ENCODE peak calls at places on chromosome 15, in eight cellular contexts. One of them, this sample, is unnamed.

GRCh38 chr15:39969871-39970270 is 36.0 kb downstream of the EIF2AK4 start:
- DNase-seq in glutamatergic neuron: no peak
- DNase-seq in breast epithelium: no peak
- DNase-seq in GM13976: no peak
- DNase-seq in suprapubic skin: peak
- DNase-seq in RWPE1: peak
- DNase-seq in transverse colon: peak
- DNase-seq in AG10803: peak
- DNase-seq in this sample: no peak

GRCh38 chr15:91855684-91856553 is 2.4 kb downstream of the SLCO3A1 start:
- DNase-seq in suprapubic skin: no peak
- DNase-seq in AG10803: no peak
- DNase-seq in GM13976: no peak
- DNase-seq in glutamatergic neuron: peak
- DNase-seq in transverse colon: peak
- DNase-seq in RWPE1: peak
- DNase-seq in breast epithelium: peak
- DNase-seq in this sample: no peak

GRCh38 chr15:77475898-77476297 is 55.2 kb downstream of the HMG20A start:
- DNase-seq in AG10803: no peak
- DNase-seq in RWPE1: no peak
- DNase-seq in suprapubic skin: no peak
- DNase-seq in glutamatergic neuron: peak
- DNase-seq in breast epithelium: no peak
- DNase-seq in transverse colon: no peak
- DNase-seq in GM13976: no peak
- DNase-seq in this sample: no peak

GRCh38 chr15:22933641-22934061 is 46.5 kb downstream of the CYFIP1 start:
- DNase-seq in breast epithelium: no peak
- DNase-seq in transverse colon: no peak
- DNase-seq in GM13976: no peak
- DNase-seq in RWPE1: no peak
- DNase-seq in suprapubic skin: no peak
- DNase-seq in AG10803: no peak
- DNase-seq in glutamatergic neuron: no peak
- DNase-seq in this sample: no peak

GRCh38 chr15:95371664-95372063 is 958.8 kb upstream of the NR2F2 start:
- DNase-seq in suprapubic skin: no peak
- DNase-seq in glutamatergic neuron: no peak
- DNase-seq in breast epithelium: no peak
- DNase-seq in AG10803: no peak
- DNase-seq in GM13976: no peak
- DNase-seq in RWPE1: no peak
- DNase-seq in transverse colon: no peak
- DNase-seq in this sample: no peak

GRCh38 chr15:36156855-36157521 is 422.4 kb upstream of the CDIN1 start:
- DNase-seq in RWPE1: no peak
- DNase-seq in GM13976: no peak
- DNase-seq in suprapubic skin: peak
- DNase-seq in glutamatergic neuron: peak
- DNase-seq in AG10803: peak
- DNase-seq in transverse colon: peak
- DNase-seq in breast epithelium: peak
- DNase-seq in this sample: no peak

GRCh38 chr15:62534996-62535395 is 369.9 kb upstream of the C2CD4B start:
- DNase-seq in RWPE1: no peak
- DNase-seq in GM13976: no peak
- DNase-seq in transverse colon: no peak
- DNase-seq in suprapubic skin: no peak
- DNase-seq in breast epithelium: no peak
- DNase-seq in glutamatergic neuron: no peak
- DNase-seq in AG10803: peak
- DNase-seq in this sample: no peak

GRCh38 chr15:61784734-61785133 is 275.5 kb downstream of the VPS13C start:
- DNase-seq in transverse colon: no peak
- DNase-seq in glutamatergic neuron: no peak
- DNase-seq in breast epithelium: no peak
- DNase-seq in suprapubic skin: no peak
- DNase-seq in AG10803: no peak
- DNase-seq in RWPE1: no peak
- DNase-seq in GM13976: no peak
- DNase-seq in this sample: no peak

GRCh38 chr15:74790080-74790916 is 8.4 kb downstream of the CSK start:
- DNase-seq in breast epithelium: no peak
- DNase-seq in RWPE1: no peak
- DNase-seq in AG10803: peak
- DNase-seq in GM13976: peak
- DNase-seq in suprapubic skin: no peak
- DNase-seq in glutamatergic neuron: no peak
- DNase-seq in transverse colon: peak
- DNase-seq in this sample: no peak

GRCh38 chr15:74320358-74321247 is 46.8 kb downstream of the CYP11A1 start:
- DNase-seq in glutamatergic neuron: peak
- DNase-seq in AG10803: peak
- DNase-seq in breast epithelium: peak
- DNase-seq in transverse colon: peak
- DNase-seq in suprapubic skin: no peak
- DNase-seq in GM13976: peak
- DNase-seq in RWPE1: peak
- DNase-seq in this sample: no peak

GRCh38 chr15:50224606-50225005 is 40.9 kb downstream of the HDC start:
- DNase-seq in RWPE1: no peak
- DNase-seq in glutamatergic neuron: no peak
- DNase-seq in transverse colon: no peak
- DNase-seq in AG10803: peak
- DNase-seq in suprapubic skin: no peak
- DNase-seq in breast epithelium: no peak
- DNase-seq in GM13976: no peak
- DNase-seq in this sample: no peak

GRCh38 chr15:65377976-65378366 is at the start of gene IGDCC3:
- DNase-seq in suprapubic skin: no peak
- DNase-seq in AG10803: no peak
- DNase-seq in RWPE1: no peak
- DNase-seq in transverse colon: no peak
- DNase-seq in breast epithelium: no peak
- DNase-seq in GM13976: no peak
- DNase-seq in glutamatergic neuron: peak
- DNase-seq in this sample: peak

GRCh38 chr15:30927148-30927761 is 23.5 kb downstream of the FAN1 start:
- DNase-seq in glutamatergic neuron: no peak
- DNase-seq in suprapubic skin: no peak
- DNase-seq in transverse colon: no peak
- DNase-seq in breast epithelium: no peak
- DNase-seq in GM13976: no peak
- DNase-seq in AG10803: no peak
- DNase-seq in RWPE1: no peak
- DNase-seq in this sample: no peak

GRCh38 chr15:75694241-75695182 is 18.1 kb downstream of the CSPG4 start:
- DNase-seq in GM13976: no peak
- DNase-seq in AG10803: peak
- DNase-seq in glutamatergic neuron: peak
- DNase-seq in breast epithelium: peak
- DNase-seq in transverse colon: peak
- DNase-seq in suprapubic skin: peak
- DNase-seq in RWPE1: peak
- DNase-seq in this sample: no peak

GRCh38 chr15:49042165-49042564 is 4.1 kb downstream of the SECISBP2L start:
- DNase-seq in RWPE1: no peak
- DNase-seq in transverse colon: no peak
- DNase-seq in breast epithelium: no peak
- DNase-seq in glutamatergic neuron: no peak
- DNase-seq in suprapubic skin: no peak
- DNase-seq in GM13976: no peak
- DNase-seq in AG10803: no peak
- DNase-seq in this sample: no peak

GRCh38 chr15:77654975-77655374 is 22.3 kb upstream of the LINGO1 start:
- DNase-seq in glutamatergic neuron: peak
- DNase-seq in transverse colon: peak
- DNase-seq in breast epithelium: no peak
- DNase-seq in GM13976: no peak
- DNase-seq in suprapubic skin: no peak
- DNase-seq in AG10803: no peak
- DNase-seq in RWPE1: no peak
- DNase-seq in this sample: no peak

GRCh38 chr15:39133201-39133600 is 447.7 kb upstream of the THBS1 start:
- DNase-seq in glutamatergic neuron: no peak
- DNase-seq in RWPE1: no peak
- DNase-seq in GM13976: no peak
- DNase-seq in breast epithelium: no peak
- DNase-seq in suprapubic skin: no peak
- DNase-seq in transverse colon: no peak
- DNase-seq in AG10803: peak
- DNase-seq in this sample: no peak

GRCh38 chr15:81608309-81608829 is 234.4 kb upstream of the TMC3 start:
- DNase-seq in GM13976: no peak
- DNase-seq in AG10803: no peak
- DNase-seq in transverse colon: no peak
- DNase-seq in RWPE1: no peak
- DNase-seq in breast epithelium: no peak
- DNase-seq in suprapubic skin: no peak
- DNase-seq in glutamatergic neuron: no peak
- DNase-seq in this sample: no peak

DNA sequence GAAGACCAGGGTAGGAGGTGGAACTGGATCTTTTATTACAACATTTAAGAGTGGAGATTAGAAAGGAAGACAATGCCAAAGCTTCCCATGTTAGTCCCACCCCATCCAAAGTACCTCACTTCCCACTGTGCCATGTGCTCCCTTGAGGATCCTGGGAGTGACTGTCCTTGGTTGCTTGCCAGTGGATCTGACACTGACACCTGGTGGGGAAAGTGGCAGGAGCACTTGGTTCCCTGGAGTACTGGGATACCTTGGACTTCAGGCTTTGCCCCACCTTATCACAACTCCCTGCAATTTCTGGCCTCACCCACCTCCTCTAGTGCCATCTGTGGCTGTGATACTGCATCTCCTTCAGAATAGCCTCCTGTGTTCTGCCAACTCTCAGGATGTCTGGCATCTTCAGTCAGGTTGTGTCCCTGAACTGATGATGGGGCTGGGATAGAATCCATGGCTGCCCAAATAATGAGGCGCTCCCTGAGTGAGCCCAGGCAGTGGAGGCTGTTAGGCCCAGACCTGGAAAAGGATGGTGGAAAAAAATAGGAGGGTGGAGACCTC is 1.3 kb downstream of the ELL3 start:
- DNase-seq in AG10803: peak
- DNase-seq in suprapubic skin: peak
- DNase-seq in RWPE1: peak
- DNase-seq in GM13976: no peak
- DNase-seq in breast epithelium: peak
- DNase-seq in glutamatergic neuron: no peak
- DNase-seq in transverse colon: peak
- DNase-seq in this sample: no peak
- TF ChIP-seq CTCF in AG10803: peak
- TF ChIP-seq CTCF in suprapubic skin: peak
- TF ChIP-seq CTCF in RWPE1: peak
- TF ChIP-seq CTCF in GM13976: no peak
- TF ChIP-seq CTCF in breast epithelium: peak
- TF ChIP-seq CTCF in glutamatergic neuron: no peak
- TF ChIP-seq CTCF in transverse colon: peak
- TF ChIP-seq CTCF in this sample: peak

DNA sequence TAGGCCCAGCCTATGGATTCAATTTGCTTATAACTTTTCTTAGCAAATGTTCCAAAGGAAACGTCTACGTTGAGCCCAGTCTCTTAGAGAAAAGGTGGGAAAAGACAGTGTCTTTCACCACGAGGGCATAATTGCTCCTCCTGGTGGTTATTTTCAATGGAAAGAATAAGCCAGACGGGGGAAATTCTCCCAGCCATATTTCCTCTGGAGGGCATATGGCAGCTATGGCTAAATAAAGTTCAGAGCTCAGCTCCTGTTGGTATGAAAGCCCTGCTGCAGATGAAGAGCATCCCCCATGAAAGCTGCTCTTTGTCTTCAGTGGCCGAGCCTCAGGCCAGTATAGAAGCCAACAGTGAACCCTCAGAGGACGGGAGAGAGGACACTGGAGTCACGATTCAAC is 297.9 kb downstream of the RYR3 start:
- DNase-seq in breast epithelium: no peak
- DNase-seq in transverse colon: no peak
- DNase-seq in RWPE1: no peak
- DNase-seq in suprapubic skin: no peak
- DNase-seq in AG10803: no peak
- DNase-seq in glutamatergic neuron: no peak
- DNase-seq in GM13976: no peak
- DNase-seq in this sample: no peak
- TF ChIP-seq CTCF in breast epithelium: no peak
- TF ChIP-seq CTCF in transverse colon: no peak
- TF ChIP-seq CTCF in RWPE1: no peak
- TF ChIP-seq CTCF in suprapubic skin: no peak
- TF ChIP-seq CTCF in AG10803: peak
- TF ChIP-seq CTCF in glutamatergic neuron: no peak
- TF ChIP-seq CTCF in GM13976: no peak
- TF ChIP-seq CTCF in this sample: peak

GRCh38 chr15:98771444-98772059 is 123.2 kb downstream of the IGF1R start:
- DNase-seq in suprapubic skin: no peak
- DNase-seq in breast epithelium: no peak
- DNase-seq in RWPE1: no peak
- DNase-seq in AG10803: no peak
- DNase-seq in GM13976: no peak
- DNase-seq in glutamatergic neuron: no peak
- DNase-seq in transverse colon: no peak
- DNase-seq in this sample: no peak
- TF ChIP-seq CTCF in suprapubic skin: no peak
- TF ChIP-seq CTCF in breast epithelium: no peak
- TF ChIP-seq CTCF in RWPE1: no peak
- TF ChIP-seq CTCF in AG10803: no peak
- TF ChIP-seq CTCF in GM13976: no peak
- TF ChIP-seq CTCF in glutamatergic neuron: no peak
- TF ChIP-seq CTCF in transverse colon: no peak
- TF ChIP-seq CTCF in this sample: no peak

GRCh38 chr15:80087104-80087503 is 27.6 kb downstream of the ZFAND6 start:
- DNase-seq in transverse colon: no peak
- DNase-seq in GM13976: no peak
- DNase-seq in RWPE1: no peak
- DNase-seq in suprapubic skin: no peak
- DNase-seq in breast epithelium: no peak
- DNase-seq in AG10803: no peak
- DNase-seq in glutamatergic neuron: no peak
- DNase-seq in this sample: no peak
- TF ChIP-seq CTCF in transverse colon: no peak
- TF ChIP-seq CTCF in GM13976: no peak
- TF ChIP-seq CTCF in RWPE1: no peak
- TF ChIP-seq CTCF in suprapubic skin: no peak
- TF ChIP-seq CTCF in breast epithelium: no peak
- TF ChIP-seq CTCF in AG10803: no peak
- TF ChIP-seq CTCF in glutamatergic neuron: peak
- TF ChIP-seq CTCF in this sample: peak

GRCh38 chr15:84878504-84878903 is 6.0 kb upstream of the SLC28A1 start:
- DNase-seq in AG10803: peak
- DNase-seq in RWPE1: peak
- DNase-seq in glutamatergic neuron: peak
- DNase-seq in GM13976: peak
- DNase-seq in transverse colon: peak
- DNase-seq in breast epithelium: peak
- DNase-seq in suprapubic skin: no peak
- DNase-seq in this sample: no peak
- TF ChIP-seq CTCF in AG10803: peak
- TF ChIP-seq CTCF in RWPE1: no peak
- TF ChIP-seq CTCF in glutamatergic neuron: peak
- TF ChIP-seq CTCF in GM13976: peak
- TF ChIP-seq CTCF in transverse colon: peak
- TF ChIP-seq CTCF in breast epithelium: peak
- TF ChIP-seq CTCF in suprapubic skin: no peak
- TF ChIP-seq CTCF in this sample: peak

GRCh38 chr15:43792761-43793493 is 807 bp downstream of the SERF2 start:
- DNase-seq in GM13976: peak
- DNase-seq in suprapubic skin: no peak
- DNase-seq in AG10803: peak
- DNase-seq in RWPE1: peak
- DNase-seq in breast epithelium: no peak
- DNase-seq in transverse colon: peak
- DNase-seq in glutamatergic neuron: no peak
- DNase-seq in this sample: no peak
- TF ChIP-seq CTCF in GM13976: no peak
- TF ChIP-seq CTCF in suprapubic skin: no peak
- TF ChIP-seq CTCF in AG10803: peak
- TF ChIP-seq CTCF in RWPE1: no peak
- TF ChIP-seq CTCF in breast epithelium: no peak
- TF ChIP-seq CTCF in transverse colon: peak
- TF ChIP-seq CTCF in glutamatergic neuron: no peak
- TF ChIP-seq CTCF in this sample: no peak

This sample was measured in type B pancreatic cell.